ENCODE peak calls at places on chromosomes 5 and 9, in four cellular contexts. One of them, this sample, is unnamed.
A peak's percentile ranks its signal among the peaks of the same experiment; 100 is the strongest.

GRCh38 chr9:3962467-3962866 is 337.4 kb downstream of the GLIS3 start:
- DNase-seq in astrocyte of the spinal cord: peak; percentile 49
- DNase-seq in stimulated activated CD4-positive, alpha-beta T cell treated with anti-CD3 and anti-CD28 coated beads, Interleukin-12 subunit alpha, Interleukin-12 subunit beta, amount 100 ng/mL, for 48 hours: no peak
- DNase-seq in testis: no peak
- DNase-seq in this sample: peak; percentile 37

GRCh38 chr9:95516736-95517558 is at the start of gene PTCH1:
- DNase-seq in astrocyte of the spinal cord: peak; percentile 58
- DNase-seq in stimulated activated CD4-positive, alpha-beta T cell treated with anti-CD3 and anti-CD28 coated beads, Interleukin-12 subunit alpha, Interleukin-12 subunit beta, amount 100 ng/mL, for 48 hours: peak; percentile 28
- DNase-seq in testis: peak; percentile 85
- DNase-seq in this sample: peak; percentile 72

GRCh38 chr5:134874831-134875655 is 872 bp downstream of the TXNDC15 start:
- DNase-seq in testis: peak; percentile 80
- DNase-seq in astrocyte of the spinal cord: peak; percentile 92
- DNase-seq in stimulated activated CD4-positive, alpha-beta T cell treated with anti-CD3 and anti-CD28 coated beads, Interleukin-12 subunit alpha, Interleukin-12 subunit beta, amount 100 ng/mL, for 48 hours: peak; percentile 27
- DNase-seq in this sample: peak; percentile 70

GRCh38 chr5:17238521-17239041 is 21.1 kb downstream of the BASP1 start:
- DNase-seq in astrocyte of the spinal cord: peak; percentile 56
- DNase-seq in testis: no peak
- DNase-seq in stimulated activated CD4-positive, alpha-beta T cell treated with anti-CD3 and anti-CD28 coated beads, Interleukin-12 subunit alpha, Interleukin-12 subunit beta, amount 100 ng/mL, for 48 hours: no peak
- DNase-seq in this sample: peak; percentile 34

GRCh38 chr9:93899609-93900435 is 55.3 kb downstream of the BARX1 start:
- DNase-seq in astrocyte of the spinal cord: no peak
- DNase-seq in testis: no peak
- DNase-seq in stimulated activated CD4-positive, alpha-beta T cell treated with anti-CD3 and anti-CD28 coated beads, Interleukin-12 subunit alpha, Interleukin-12 subunit beta, amount 100 ng/mL, for 48 hours: no peak
- DNase-seq in this sample: no peak

GRCh38 chr5:69238760-69239251 is 4.1 kb downstream of the CDK7 start:
- DNase-seq in astrocyte of the spinal cord: peak; percentile 80
- DNase-seq in stimulated activated CD4-positive, alpha-beta T cell treated with anti-CD3 and anti-CD28 coated beads, Interleukin-12 subunit alpha, Interleukin-12 subunit beta, amount 100 ng/mL, for 48 hours: no peak
- DNase-seq in testis: no peak
- DNase-seq in this sample: peak; percentile 47

GRCh38 chr5:9094582-9094981 is 451.3 kb downstream of the SEMA5A start:
- DNase-seq in astrocyte of the spinal cord: no peak
- DNase-seq in stimulated activated CD4-positive, alpha-beta T cell treated with anti-CD3 and anti-CD28 coated beads, Interleukin-12 subunit alpha, Interleukin-12 subunit beta, amount 100 ng/mL, for 48 hours: no peak
- DNase-seq in testis: no peak
- DNase-seq in this sample: no peak

GRCh38 chr5:140043508-140043872 is 391 bp upstream of the NRG2 start:
- DNase-seq in stimulated activated CD4-positive, alpha-beta T cell treated with anti-CD3 and anti-CD28 coated beads, Interleukin-12 subunit alpha, Interleukin-12 subunit beta, amount 100 ng/mL, for 48 hours: no peak
- DNase-seq in testis: peak; percentile 49
- DNase-seq in astrocyte of the spinal cord: no peak
- DNase-seq in this sample: peak; percentile 27

GRCh38 chr5:150178262-150178661 is 11.6 kb upstream of the SLC6A7 start:
- DNase-seq in stimulated activated CD4-positive, alpha-beta T cell treated with anti-CD3 and anti-CD28 coated beads, Interleukin-12 subunit alpha, Interleukin-12 subunit beta, amount 100 ng/mL, for 48 hours: no peak
- DNase-seq in testis: no peak
- DNase-seq in astrocyte of the spinal cord: no peak
- DNase-seq in this sample: no peak

GRCh38 chr9:34712140-34712539 is 2.2 kb upstream of the CCL21 start:
- DNase-seq in astrocyte of the spinal cord: no peak
- DNase-seq in testis: no peak
- DNase-seq in stimulated activated CD4-positive, alpha-beta T cell treated with anti-CD3 and anti-CD28 coated beads, Interleukin-12 subunit alpha, Interleukin-12 subunit beta, amount 100 ng/mL, for 48 hours: no peak
- DNase-seq in this sample: no peak

GRCh38 chr9:120336021-120336752 is 243.8 kb downstream of the CDK5RAP2 start:
- DNase-seq in stimulated activated CD4-positive, alpha-beta T cell treated with anti-CD3 and anti-CD28 coated beads, Interleukin-12 subunit alpha, Interleukin-12 subunit beta, amount 100 ng/mL, for 48 hours: no peak
- DNase-seq in testis: no peak
- DNase-seq in astrocyte of the spinal cord: no peak
- DNase-seq in this sample: no peak

GRCh38 chr9:522190-522589 is 307.5 kb downstream of the DOCK8 start:
- DNase-seq in testis: no peak
- DNase-seq in astrocyte of the spinal cord: no peak
- DNase-seq in stimulated activated CD4-positive, alpha-beta T cell treated with anti-CD3 and anti-CD28 coated beads, Interleukin-12 subunit alpha, Interleukin-12 subunit beta, amount 100 ng/mL, for 48 hours: no peak
- DNase-seq in this sample: no peak

GRCh38 chr5:168776023-168776422 is 196.9 kb upstream of the PANK3 start:
- DNase-seq in astrocyte of the spinal cord: no peak
- DNase-seq in testis: no peak
- DNase-seq in stimulated activated CD4-positive, alpha-beta T cell treated with anti-CD3 and anti-CD28 coated beads, Interleukin-12 subunit alpha, Interleukin-12 subunit beta, amount 100 ng/mL, for 48 hours: no peak
- DNase-seq in this sample: no peak

GRCh38 chr5:150751096-150751891 is 7.5 kb downstream of the DCTN4 start:
- DNase-seq in testis: no peak
- DNase-seq in astrocyte of the spinal cord: peak; percentile 8
- DNase-seq in stimulated activated CD4-positive, alpha-beta T cell treated with anti-CD3 and anti-CD28 coated beads, Interleukin-12 subunit alpha, Interleukin-12 subunit beta, amount 100 ng/mL, for 48 hours: no peak
- DNase-seq in this sample: no peak

GRCh38 chr9:27367922-27368316 is 71.0 kb upstream of the EQTN start:
- DNase-seq in testis: peak; percentile 48
- DNase-seq in astrocyte of the spinal cord: peak; percentile 4
- DNase-seq in stimulated activated CD4-positive, alpha-beta T cell treated with anti-CD3 and anti-CD28 coated beads, Interleukin-12 subunit alpha, Interleukin-12 subunit beta, amount 100 ng/mL, for 48 hours: no peak
- DNase-seq in this sample: no peak

GRCh38 chr9:20479419-20480155 is 142.7 kb downstream of the MLLT3 start:
- DNase-seq in testis: no peak
- DNase-seq in astrocyte of the spinal cord: no peak
- DNase-seq in stimulated activated CD4-positive, alpha-beta T cell treated with anti-CD3 and anti-CD28 coated beads, Interleukin-12 subunit alpha, Interleukin-12 subunit beta, amount 100 ng/mL, for 48 hours: no peak
- DNase-seq in this sample: no peak

GRCh38 chr9:83536332-83536731 is 1.9 kb downstream of the FRMD3 start:
- DNase-seq in astrocyte of the spinal cord: no peak
- DNase-seq in stimulated activated CD4-positive, alpha-beta T cell treated with anti-CD3 and anti-CD28 coated beads, Interleukin-12 subunit alpha, Interleukin-12 subunit beta, amount 100 ng/mL, for 48 hours: no peak
- DNase-seq in testis: no peak
- DNase-seq in this sample: no peak

GRCh38 chr9:120717194-120717593 is 2.9 kb upstream of the MEGF9 start:
- DNase-seq in testis: no peak
- DNase-seq in stimulated activated CD4-positive, alpha-beta T cell treated with anti-CD3 and anti-CD28 coated beads, Interleukin-12 subunit alpha, Interleukin-12 subunit beta, amount 100 ng/mL, for 48 hours: no peak
- DNase-seq in astrocyte of the spinal cord: no peak
- DNase-seq in this sample: no peak

GRCh38 chr5:180471866-180472265 is 22.3 kb upstream of the CNOT6 start:
- DNase-seq in stimulated activated CD4-positive, alpha-beta T cell treated with anti-CD3 and anti-CD28 coated beads, Interleukin-12 subunit alpha, Interleukin-12 subunit beta, amount 100 ng/mL, for 48 hours: no peak
- DNase-seq in astrocyte of the spinal cord: no peak
- DNase-seq in testis: no peak
- DNase-seq in this sample: no peak

GRCh38 chr9:17065062-17065461 is 69.8 kb upstream of the CNTLN start:
- DNase-seq in astrocyte of the spinal cord: peak; percentile 27
- DNase-seq in testis: no peak
- DNase-seq in stimulated activated CD4-positive, alpha-beta T cell treated with anti-CD3 and anti-CD28 coated beads, Interleukin-12 subunit alpha, Interleukin-12 subunit beta, amount 100 ng/mL, for 48 hours: no peak
- DNase-seq in this sample: peak; percentile 17

GRCh38 chr5:43652537-43653302 is 49.7 kb downstream of the NNT start:
- DNase-seq in astrocyte of the spinal cord: no peak
- DNase-seq in testis: no peak
- DNase-seq in stimulated activated CD4-positive, alpha-beta T cell treated with anti-CD3 and anti-CD28 coated beads, Interleukin-12 subunit alpha, Interleukin-12 subunit beta, amount 100 ng/mL, for 48 hours: no peak
- DNase-seq in this sample: no peak

GRCh38 chr9:122053056-122053455 is 40.1 kb downstream of the TTLL11 start:
- DNase-seq in testis: no peak
- DNase-seq in astrocyte of the spinal cord: no peak
- DNase-seq in stimulated activated CD4-positive, alpha-beta T cell treated with anti-CD3 and anti-CD28 coated beads, Interleukin-12 subunit alpha, Interleukin-12 subunit beta, amount 100 ng/mL, for 48 hours: no peak
- DNase-seq in this sample: no peak